ENCODE peak calls at places on chromosomes 7 and 10, in six cellular contexts. S, N, E, P, O and A are unnamed samples.
A peak's percentile ranks its signal among the peaks of the same experiment; 100 is the strongest.

GRCh38 chr10:63759335-63759734 is 238.1 kb downstream of the REEP3 start:
- DNase-seq in S (no peak), N (no peak), E (no peak), P (no peak), O (no peak), A (no peak)

GRCh38 chr10:130871406-130871805 is 440.1 kb downstream of the TCERG1L start:
- DNase-seq in S (no peak), N (no peak), E (no peak), P (no peak), O (no peak), A (no peak)

GRCh38 chr7:124688991-124689390 is 76.6 kb downstream of the GPR37 start:
- DNase-seq in S (peak; percentile 30), N (no peak), E (no peak), P (no peak), O (peak; percentile 83), A (no peak)

GRCh38 chr7:133479456-133480097 is 226.7 kb downstream of the EXOC4 start:
- DNase-seq in S (no peak), N (no peak), E (no peak), P (no peak), O (no peak), A (no peak)

GRCh38 chr10:23522345-23522744 is 83.5 kb downstream of the OTUD1 start:
- DNase-seq in S (peak; percentile 56), N (no peak), E (peak; percentile 74), P (no peak), O (no peak), A (no peak)

GRCh38 chr7:35761882-35762720 is 38.8 kb upstream of the SEPTIN7 start:
- DNase-seq in S (peak; percentile 41), N (no peak), E (no peak), P (no peak), O (no peak), A (peak; percentile 26)

GRCh38 chr7:471191-471865 is 48.3 kb downstream of the PDGFA start:
- DNase-seq in S (no peak), N (no peak), E (no peak), P (no peak), O (no peak), A (no peak)

GRCh38 chr7:105106473-105106872 is 92.5 kb downstream of the KMT2E start:
- DNase-seq in S (peak; percentile 23), N (no peak), E (no peak), P (no peak), O (no peak), A (no peak)

GRCh38 chr7:90797596-90797995 is 201.5 kb downstream of the CDK14 start:
- DNase-seq in S (no peak), N (no peak), E (no peak), P (no peak), O (no peak), A (no peak)

GRCh38 chr7:50834679-50835078 is 52.0 kb upstream of the GRB10 start:
- DNase-seq in S (no peak), N (no peak), E (no peak), P (no peak), O (no peak), A (no peak)

GRCh38 chr7:50838675-50839377 is 56.1 kb upstream of the GRB10 start:
- DNase-seq in S (peak; percentile 66), N (no peak), E (no peak), P (no peak), O (no peak), A (peak; percentile 59)

GRCh38 chr7:50835156-50835555 is 52.5 kb upstream of the GRB10 start:
- DNase-seq in S (no peak), N (no peak), E (peak; percentile 87), P (no peak), O (no peak), A (no peak)

GRCh38 chr7:50834136-50834535 is 51.4 kb upstream of the GRB10 start:
- DNase-seq in S (no peak), N (no peak), E (no peak), P (no peak), O (no peak), A (no peak)

GRCh38 chr7:50837965-50838364 is 55.3 kb upstream of the GRB10 start:
- DNase-seq in S (peak; percentile 77), N (no peak), E (no peak), P (no peak), O (no peak), A (peak; percentile 49)
- H3K27ac ChIP-seq in S (peak overlapping the region; percentile 54), N (no peak overlapping the region), E (no peak overlapping the region), P (no peak overlapping the region), O (no peak overlapping the region), A (no peak overlapping the region)

GRCh38 chr7:51154201-51154600 is 162.4 kb downstream of the COBL start:
- DNase-seq in S (no peak), N (no peak), E (no peak), P (no peak), O (no peak), A (no peak)
- H3K27ac ChIP-seq in S (no peak overlapping the region), N (no peak overlapping the region), E (no peak overlapping the region), P (no peak overlapping the region), O (no peak overlapping the region), A (no peak overlapping the region)

GRCh38 chr7:149760538-149760937 is 12.8 kb downstream of the ZNF467 start:
- DNase-seq in S (no peak), N (no peak), E (no peak), P (no peak), O (no peak), A (no peak)

GRCh38 chr7:149763563-149764240 is 9.7 kb downstream of the ZNF467 start:
- DNase-seq in S (no peak), N (no peak), E (no peak), P (no peak), O (no peak), A (no peak)

GRCh38 chr7:149761307-149761706 is 12.1 kb downstream of the ZNF467 start:
- DNase-seq in S (no peak), N (no peak), E (no peak), P (no peak), O (no peak), A (no peak)

GRCh38 chr7:149764481-149765398 is 8.6 kb downstream of the ZNF467 start:
- DNase-seq in S (no peak), N (peak; percentile 46), E (no peak), P (no peak), O (no peak), A (peak; percentile 15)

GRCh38 chr7:149762610-149763009 is 10.8 kb downstream of the ZNF467 start:
- DNase-seq in S (no peak), N (no peak), E (no peak), P (no peak), O (no peak), A (no peak)
- H3K27ac ChIP-seq in S (no peak overlapping the region), N (no peak overlapping the region), E (no peak overlapping the region), P (no peak overlapping the region), O (no peak overlapping the region), A (no peak overlapping the region)

GRCh38 chr10:70320751-70321150 is 36.9 kb upstream of the NPFFR1 start:
- DNase-seq in S (no peak), N (no peak), E (no peak), P (no peak), O (no peak), A (no peak)
- H3K27ac ChIP-seq in S (no peak overlapping the region), N (no peak overlapping the region), E (no peak overlapping the region), P (no peak overlapping the region), O (no peak overlapping the region), A (no peak overlapping the region)

GRCh38 chr10:26802527-26802926 is 58.2 kb downstream of the ABI1 start:
- DNase-seq in S (no peak), N (no peak), E (no peak), P (no peak), O (no peak), A (no peak)
- H3K27ac ChIP-seq in S (no peak overlapping the region), N (no peak overlapping the region), E (no peak overlapping the region), P (no peak overlapping the region), O (no peak overlapping the region), A (no peak overlapping the region)